ENCODE peak calls at places on chromosome 11, in six cellular contexts. J is kidney, P is HEK293T, G is type B pancreatic cell, E is heart right ventricle, C is nucleus accumbens. D is an unnamed sample.

GRCh38 chr11:2564008-2564530 is 119.3 kb downstream of the KCNQ1 start:
- DNase-seq in C (no peak), E (no peak), J (no peak), G (no peak), P (no peak), D (no peak)

GRCh38 chr11:109783842-109784241 is 309.4 kb upstream of the ZC3H12C start:
- DNase-seq in G (no peak), J (no peak), C (no peak), E (no peak), P (no peak), D (no peak)

GRCh38 chr11:62832346-62833234 is at the start of gene TEX54:
- DNase-seq in E (peak), P (no peak), G (no peak), J (peak), C (no peak), D (no peak)

GRCh38 chr11:34174411-34175041 is 69.1 kb downstream of the NAT10 start:
- DNase-seq in C (peak), P (peak), E (peak), G (peak), J (peak), D (peak)

GRCh38 chr11:62892077-62892922 is 11.6 kb downstream of the SLC3A2 start:
- DNase-seq in J (no peak), C (no peak), G (no peak), E (no peak), P (no peak), D (no peak)

GRCh38 chr11:6319879-6320410 is 356 bp downstream of the CAVIN3 start:
- DNase-seq in C (no peak), G (peak), P (no peak), E (peak), J (peak), D (no peak)

GRCh38 chr11:69359735-69360470 is 65.9 kb downstream of the MYEOV start:
- DNase-seq in P (no peak), J (no peak), C (no peak), G (peak), E (no peak), D (no peak)

GRCh38 chr11:43689167-43689566 is 8.6 kb downstream of the HSD17B12 start:
- DNase-seq in C (no peak), P (no peak), E (no peak), G (no peak), J (no peak), D (no peak)

GRCh38 chr11:110308071-110308470 is 11.7 kb upstream of the RDX start:
- DNase-seq in C (no peak), P (no peak), J (no peak), G (no peak), E (no peak), D (no peak)

GRCh38 chr11:45045692-45046471 is 95.2 kb upstream of the TP53I11 start:
- DNase-seq in C (no peak), E (peak), P (no peak), G (no peak), J (no peak), D (no peak)

GRCh38 chr11:67300756-67301312 is 2.5 kb upstream of the SSH3 start:
- DNase-seq in G (no peak), P (no peak), E (no peak), J (peak), C (no peak), D (no peak)

GRCh38 chr11:65485820-65486219 is 13.0 kb upstream of the MALAT1 start:
- DNase-seq in J (no peak), G (no peak), P (no peak), E (no peak), C (no peak), D (no peak)

GRCh38 chr11:48384670-48385069 is 18.4 kb upstream of the OR4C5 start:
- DNase-seq in P (peak), G (no peak), C (no peak), E (no peak), J (no peak), D (no peak)

GRCh38 chr11:37699644-37700043 is 1101.6 kb upstream of the RAG2 start:
- DNase-seq in J (no peak), E (no peak), C (no peak), P (no peak), G (no peak), D (no peak)

GRCh38 chr11:74322667-74323066 is 11.2 kb upstream of the P4HA3 start:
- DNase-seq in E (peak), C (no peak), P (no peak), G (no peak), J (no peak), D (no peak)

GRCh38 chr11:4531666-4532065 is 13.3 kb upstream of the OR52M1 start:
- DNase-seq in C (no peak), P (no peak), J (no peak), E (no peak), G (no peak), D (no peak)

GRCh38 chr11:17827006-17827405 is 92.4 kb downstream of the KCNC1 start:
- DNase-seq in C (no peak), E (no peak), G (no peak), P (peak), J (no peak), D (no peak)

GRCh38 chr11:115636686-115637555 is 132.7 kb upstream of the CADM1 start:
- DNase-seq in C (no peak), G (no peak), P (no peak), J (no peak), E (no peak), D (no peak)

GRCh38 chr11:115760528-115760837 is 256.3 kb upstream of the CADM1 start:
- DNase-seq in J (no peak), P (no peak), G (no peak), C (no peak), E (no peak), D (no peak)

GRCh38 chr11:71182791-71183556 is 69.4 kb downstream of the SHANK2 start:
- DNase-seq in C (no peak), G (no peak), P (no peak), E (no peak), J (peak), D (no peak)

GRCh38 chr11:18720811-18721575 is 5.0 kb downstream of the IGSF22 start:
- DNase-seq in E (peak), C (peak), G (peak), J (peak), P (peak), D (peak)

GRCh38 chr11:75532200-75532972 is 6.6 kb upstream of the GDPD5 start:
- DNase-seq in E (peak), C (peak), J (no peak), P (peak), G (no peak), D (peak)

GRCh38 chr11:69431893-69432738 is 49.3 kb upstream of the LINC01488 start:
- DNase-seq in J (peak), C (no peak), E (no peak), G (no peak), P (no peak), D (no peak)

GRCh38 chr11:43517518-43517917 is 158.8 kb downstream of the TTC17 start:
- DNase-seq in J (no peak), E (no peak), C (no peak), G (no peak), P (no peak), D (no peak)

GRCh38 chr11:103870821-103871309 is 165.6 kb upstream of the DDI1 start:
- DNase-seq in P (no peak), C (no peak), G (no peak), E (peak), J (peak), D (no peak)

GRCh38 chr11:28677719-28678118 is 569.5 kb downstream of the METTL15 start:
- DNase-seq in E (no peak), C (no peak), G (no peak), J (no peak), P (no peak), D (no peak)

GRCh38 chr11:84407091-84407490 is 1120.9 kb upstream of the CCDC90B start:
- DNase-seq in C (no peak), G (no peak), P (no peak), J (no peak), E (no peak), D (no peak)

GRCh38 chr11:33043221-33043833 is 4.0 kb downstream of the TCP11L1 start:
- DNase-seq in G (no peak), C (no peak), J (no peak), E (no peak), P (no peak), D (no peak)

GRCh38 chr11:11481371-11481770 is 128.3 kb upstream of the CSNK2A3 start:
- DNase-seq in G (no peak), E (peak), C (no peak), J (no peak), P (no peak), D (no peak)

GRCh38 chr11:6633422-6634408 is 14.5 kb upstream of the TPP1 start:
- DNase-seq in P (no peak), E (peak), J (peak), C (no peak), G (peak), D (no peak)

GRCh38 chr11:27296406-27296994 is 66.5 kb downstream of the CCDC34 start:
- DNase-seq in J (no peak), C (no peak), P (peak), E (no peak), G (no peak), D (no peak)

GRCh38 chr11:10623797-10624761 is 55.6 kb upstream of the LYVE1 start:
- DNase-seq in C (no peak), J (no peak), G (no peak), P (peak), E (peak), D (no peak)

GRCh38 chr11:12207384-12208150 is 97.2 kb downstream of the MICAL2 start:
- DNase-seq in P (no peak), E (no peak), J (no peak), C (no peak), G (no peak), D (no peak)

GRCh38 chr11:72015511-72016061 is 16.9 kb downstream of the IL18BP start:
- DNase-seq in E (no peak), P (no peak), G (no peak), J (no peak), C (no peak), D (no peak)

GRCh38 chr11:102451041-102451692 is 1.4 kb downstream of the TMEM123 start:
- DNase-seq in J (no peak), G (no peak), P (no peak), E (no peak), C (no peak), D (no peak)

GRCh38 chr11:44556735-44557409 is 8.6 kb upstream of the CD82 start:
- DNase-seq in G (no peak), P (no peak), J (no peak), C (peak), E (peak), D (peak)

GRCh38 chr11:1875093-1875785 is 16.5 kb downstream of the PRR33 start:
- DNase-seq in J (peak), G (no peak), C (no peak), P (no peak), E (peak), D (no peak)

D was measured in hippocampal formation.